ENCODE peak calls at places on chromosomes 13 and 19, in six cellular contexts. P is stomach, T is transverse colon, M is GM12878, E is suprapubic skin, S is ovary. F is an unnamed sample.
A peak's percentile ranks its signal among the peaks of the same experiment; 100 is the strongest.

GRCh38 chr13:72290962-72291681 is 424.1 kb upstream of the DACH1 start:
- DNase-seq in P (no peak), T (no peak), M (no peak), E (no peak), S (no peak), F (no peak)

GRCh38 chr13:87884874-87885273 is 213.7 kb downstream of the SLITRK5 start:
- DNase-seq in P (no peak), T (no peak), M (no peak), E (no peak), S (no peak), F (no peak)

GRCh38 chr19:3270908-3271307 is 46.4 kb downstream of the CELF5 start:
- DNase-seq in P (no peak), T (no peak), M (no peak), E (no peak), S (no peak), F (no peak)

GRCh38 chr19:34967551-34967950 is 3.5 kb upstream of the ZNF792 start:
- DNase-seq in P (no peak), T (no peak), M (no peak), E (no peak), S (no peak), F (no peak)

GRCh38 chr19:52086481-52086880 is 9.1 kb downstream of the ZNF841 start:
- DNase-seq in P (no peak), T (no peak), M (no peak), E (no peak), S (no peak), F (no peak)

GRCh38 chr13:110108348-110109139 is 198.4 kb downstream of the COL4A1 start:
- DNase-seq in P (peak; percentile 76), T (peak; percentile 59), M (no peak), E (no peak), S (peak; percentile 58), F (peak; percentile 71)

GRCh38 chr19:41904118-41904870 is 21.3 kb downstream of the ARHGEF1 start:
- DNase-seq in P (peak; percentile 90), T (peak; percentile 90), M (no peak), E (no peak), S (no peak), F (no peak)

GRCh38 chr13:19864018-19864338 is 529 bp upstream of the ZMYM5 start:
- DNase-seq in P (peak; percentile 63), T (peak; percentile 76), M (no peak), E (peak; percentile 89), S (peak; percentile 86), F (peak; percentile 30)

GRCh38 chr13:99293178-99293577 is 14.0 kb downstream of the GPR183 start:
- DNase-seq in P (no peak), T (no peak), M (no peak), E (no peak), S (no peak), F (no peak)

GRCh38 chr19:58395220-58395978 is at the start of gene RNF225:
- DNase-seq in P (no peak), T (peak; percentile 50), M (no peak), E (peak; percentile 73), S (no peak), F (no peak)

GRCh38 chr19:38538386-38538785 is 79.4 kb downstream of the MAP4K1 start:
- DNase-seq in P (no peak), T (no peak), M (no peak), E (no peak), S (no peak), F (no peak)

GRCh38 chr13:63517376-63517775 is 2101.7 kb upstream of the PCDH20 start:
- DNase-seq in P (no peak), T (no peak), M (no peak), E (no peak), S (no peak), F (no peak)
- TF ChIP-seq EP300 in P (no peak), T (no peak), M (no peak), E (no peak), S (no peak), F (no peak)

DNA sequence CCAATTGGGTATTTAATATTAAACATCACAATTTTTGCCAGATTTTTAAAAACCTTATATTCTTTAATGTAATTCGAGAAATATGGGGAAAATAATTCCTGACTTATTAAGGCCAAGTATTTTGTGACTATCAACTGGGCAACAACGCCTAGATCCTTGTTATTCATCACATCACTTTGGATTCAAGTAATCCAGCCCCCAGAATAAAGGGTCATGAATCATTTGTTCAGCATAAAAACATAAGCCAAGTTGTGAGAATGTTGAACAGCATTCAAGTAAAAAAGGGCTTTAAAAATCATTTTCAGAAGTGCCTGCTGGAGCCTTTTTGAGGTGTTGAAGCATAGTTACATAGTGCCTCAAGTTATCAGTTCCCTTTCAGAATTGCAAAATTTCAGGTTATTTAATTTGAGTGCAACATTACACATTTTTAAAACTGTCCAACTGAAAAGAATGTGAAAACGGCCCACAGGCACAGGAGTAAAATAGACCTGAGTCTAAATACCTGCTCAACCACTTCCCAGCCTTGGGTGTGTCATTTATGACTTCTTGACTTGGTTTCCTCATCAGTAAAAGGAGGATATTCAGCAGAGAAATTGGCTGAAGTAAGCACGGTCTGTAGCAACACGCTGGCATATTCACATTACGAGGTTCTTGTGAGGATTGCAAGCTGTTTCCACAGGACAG is 56.4 kb downstream of the MBNL2 start:
- DNase-seq in P (no peak), T (no peak), M (no peak), E (no peak), S (no peak), F (no peak)
- H3K27ac ChIP-seq in P (peak overlapping the region; percentile 36), T (peak overlapping the region; percentile 64), M (no peak overlapping the region), E (peak overlapping the region; percentile 8), S (no peak overlapping the region), F (peak overlapping the region; percentile 70)

GRCh38 chr19:47256688-47257410 is 524 bp downstream of the CCDC9 start:
- DNase-seq in P (peak; percentile 100), T (peak; percentile 100), M (peak; percentile 92), E (peak; percentile 100), S (peak; percentile 100), F (peak; percentile 100)

GRCh38 chr19:47253970-47254369 is 2.4 kb upstream of the CCDC9 start:
- DNase-seq in P (no peak), T (no peak), M (no peak), E (no peak), S (no peak), F (no peak)

GRCh38 chr19:47255947-47256687 is at the start of gene CCDC9:
- DNase-seq in P (peak; percentile 98), T (peak; percentile 97), M (peak; percentile 80), E (peak; percentile 99), S (peak; percentile 98), F (peak; percentile 92)

GRCh38 chr19:47257411-47258169 is 1.3 kb downstream of the CCDC9 start:
- DNase-seq in P (no peak), T (no peak), M (no peak), E (no peak), S (peak; percentile 62), F (no peak)

DNA sequence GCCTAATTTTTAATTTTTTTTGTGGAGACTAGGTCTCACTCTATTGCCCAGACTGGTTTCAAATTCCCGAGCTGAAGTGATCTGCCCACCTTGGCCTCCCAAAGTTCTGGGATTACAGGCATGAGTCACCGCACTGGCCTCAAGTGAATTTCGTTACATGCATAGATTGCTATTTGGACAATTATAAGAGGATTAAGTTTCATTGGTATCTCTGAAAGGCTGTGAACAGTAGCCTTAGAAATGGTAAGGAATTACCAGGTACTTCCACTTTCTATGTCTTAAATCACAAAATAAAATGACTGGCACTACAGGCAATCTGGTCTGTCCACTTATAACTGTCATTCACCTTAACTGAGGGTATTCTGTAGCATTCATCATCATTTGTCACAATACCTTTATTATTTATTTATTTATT is 2.9 kb upstream of the CCDC9 start:
- DNase-seq in P (no peak), T (no peak), M (no peak), E (no peak), S (no peak), F (no peak)
- TF ChIP-seq EP300 in P (no peak), T (no peak), M (no peak), E (no peak), S (no peak), F (no peak)

GRCh38 chr19:6086081-6086858 is 24.0 kb downstream of the RFX2 start:
- DNase-seq in P (no peak), T (no peak), M (no peak), E (no peak), S (no peak), F (no peak)
- H3K27ac ChIP-seq in P (peak overlapping the region; percentile 77), T (peak overlapping the region; percentile 85), M (no peak overlapping the region), E (peak overlapping the region; percentile 87), S (no peak overlapping the region), F (no peak overlapping the region)

DNA sequence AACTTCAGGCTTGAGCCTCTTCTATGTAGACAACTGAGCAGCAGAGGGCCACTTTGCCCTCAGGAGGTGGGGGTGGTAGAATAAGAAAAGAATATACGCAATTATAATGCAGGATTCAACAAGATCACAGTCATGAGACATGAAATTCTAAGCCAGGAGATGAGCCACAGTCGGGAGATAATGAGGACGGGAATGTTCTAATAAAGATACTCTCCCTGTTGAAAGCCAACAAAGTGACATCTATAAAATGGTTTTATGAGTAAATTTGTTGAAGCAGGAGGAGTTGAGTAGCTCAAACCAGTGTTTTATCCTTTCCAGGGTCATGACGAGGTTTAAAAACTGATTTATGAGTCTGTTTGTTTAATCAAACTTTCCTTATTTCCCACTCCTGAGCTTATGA is 152.0 kb upstream of the SERP2 start:
- DNase-seq in P (no peak), T (no peak), M (no peak), E (no peak), S (no peak), F (no peak)
- TF ChIP-seq EP300 in P (no peak), T (peak; percentile 5), M (no peak), E (no peak), S (no peak), F (no peak)

GRCh38 chr19:49615861-49616260 is 24.1 kb downstream of the RRAS start:
- DNase-seq in P (no peak), T (no peak), M (no peak), E (no peak), S (no peak), F (no peak)

GRCh38 chr19:49616945-49617344 is 23.0 kb downstream of the RRAS start:
- DNase-seq in P (no peak), T (no peak), M (no peak), E (no peak), S (no peak), F (no peak)

GRCh38 chr19:49613374-49613773 is 22.4 kb downstream of the PRR12 start:
- DNase-seq in P (no peak), T (no peak), M (no peak), E (no peak), S (no peak), F (no peak)

GRCh38 chr19:49616532-49616931 is 23.4 kb downstream of the RRAS start:
- DNase-seq in P (no peak), T (no peak), M (no peak), E (no peak), S (no peak), F (no peak)

GRCh38 chr19:49614096-49614857 is 23.3 kb downstream of the PRR12 start:
- DNase-seq in P (no peak), T (no peak), M (no peak), E (no peak), S (no peak), F (no peak)
- H3K27ac ChIP-seq in P (peak overlapping the region; percentile 47), T (no peak overlapping the region), M (peak overlapping the region; percentile 25), E (peak overlapping the region; percentile 22), S (no peak overlapping the region), F (peak overlapping the region; percentile 7)